ENCODE peak calls at places on chromosomes 2 and 18, in five cellular contexts. One of them, this sample, is unnamed.

GRCh38 chr18:31162419-31162793 is 250 bp downstream of the DSC1 start:
- DNase-seq in tibial artery: no peak
- DNase-seq in mammary epithelial cell: peak
- DNase-seq in dorsolateral prefrontal cortex: no peak
- DNase-seq in lower lobe of right lung: no peak
- DNase-seq in this sample: peak

GRCh38 chr2:234710066-234710465 is 213.2 kb upstream of the ARL4C start:
- DNase-seq in tibial artery: no peak
- DNase-seq in mammary epithelial cell: no peak
- DNase-seq in dorsolateral prefrontal cortex: no peak
- DNase-seq in lower lobe of right lung: no peak
- DNase-seq in this sample: peak

GRCh38 chr2:57802243-57802642 is 244.4 kb upstream of the VRK2 start:
- DNase-seq in tibial artery: no peak
- DNase-seq in mammary epithelial cell: no peak
- DNase-seq in dorsolateral prefrontal cortex: no peak
- DNase-seq in lower lobe of right lung: no peak
- DNase-seq in this sample: no peak

GRCh38 chr18:11666176-11666575 is 22.9 kb upstream of the GNAL start:
- DNase-seq in tibial artery: no peak
- DNase-seq in mammary epithelial cell: no peak
- DNase-seq in dorsolateral prefrontal cortex: no peak
- DNase-seq in lower lobe of right lung: no peak
- DNase-seq in this sample: no peak

GRCh38 chr2:200451506-200451905 is 58.4 kb downstream of the KCTD18 start:
- DNase-seq in tibial artery: no peak
- DNase-seq in mammary epithelial cell: no peak
- DNase-seq in dorsolateral prefrontal cortex: no peak
- DNase-seq in lower lobe of right lung: no peak
- DNase-seq in this sample: no peak

GRCh38 chr18:12361770-12362378 is 15.2 kb downstream of the AFG3L2 start:
- DNase-seq in tibial artery: no peak
- DNase-seq in mammary epithelial cell: no peak
- DNase-seq in dorsolateral prefrontal cortex: no peak
- DNase-seq in lower lobe of right lung: no peak
- DNase-seq in this sample: no peak

GRCh38 chr2:70248810-70249438 is 496 bp upstream of the TIA1 start:
- DNase-seq in tibial artery: peak
- DNase-seq in mammary epithelial cell: no peak
- DNase-seq in dorsolateral prefrontal cortex: peak
- DNase-seq in lower lobe of right lung: no peak
- DNase-seq in this sample: peak

GRCh38 chr2:227903395-227903794 is 32.0 kb downstream of the DAW1 start:
- DNase-seq in tibial artery: no peak
- DNase-seq in mammary epithelial cell: no peak
- DNase-seq in dorsolateral prefrontal cortex: no peak
- DNase-seq in lower lobe of right lung: no peak
- DNase-seq in this sample: no peak

GRCh38 chr2:240337028-240337427 is 98.4 kb upstream of the GPC1 start:
- DNase-seq in tibial artery: no peak
- DNase-seq in mammary epithelial cell: no peak
- DNase-seq in dorsolateral prefrontal cortex: no peak
- DNase-seq in lower lobe of right lung: no peak
- DNase-seq in this sample: no peak

GRCh38 chr2:241304039-241304670 is 11.3 kb downstream of the HDLBP start:
- DNase-seq in tibial artery: no peak
- DNase-seq in mammary epithelial cell: no peak
- DNase-seq in dorsolateral prefrontal cortex: no peak
- DNase-seq in lower lobe of right lung: no peak
- DNase-seq in this sample: no peak

GRCh38 chr2:216880509-216881184 is 20.8 kb upstream of the TNP1 start:
- DNase-seq in tibial artery: no peak
- DNase-seq in mammary epithelial cell: no peak
- DNase-seq in dorsolateral prefrontal cortex: no peak
- DNase-seq in lower lobe of right lung: no peak
- DNase-seq in this sample: no peak

GRCh38 chr18:74396252-74397204 is 60.6 kb downstream of the DIPK1C start:
- DNase-seq in tibial artery: no peak
- DNase-seq in mammary epithelial cell: no peak
- DNase-seq in dorsolateral prefrontal cortex: no peak
- DNase-seq in lower lobe of right lung: no peak
- DNase-seq in this sample: no peak

GRCh38 chr2:237222178-237222577 is 136.5 kb downstream of the COPS8 start:
- DNase-seq in tibial artery: no peak
- DNase-seq in mammary epithelial cell: no peak
- DNase-seq in dorsolateral prefrontal cortex: no peak
- DNase-seq in lower lobe of right lung: no peak
- DNase-seq in this sample: no peak

GRCh38 chr2:135743860-135744259 is 2.2 kb downstream of the UBXN4 start:
- DNase-seq in tibial artery: no peak
- DNase-seq in mammary epithelial cell: no peak
- DNase-seq in dorsolateral prefrontal cortex: no peak
- DNase-seq in lower lobe of right lung: no peak
- DNase-seq in this sample: no peak

GRCh38 chr2:69581774-69582581 is 61.6 kb downstream of the AAK1 start:
- DNase-seq in tibial artery: no peak
- DNase-seq in mammary epithelial cell: peak
- DNase-seq in dorsolateral prefrontal cortex: no peak
- DNase-seq in lower lobe of right lung: peak
- DNase-seq in this sample: peak

GRCh38 chr18:11520536-11520935 is 88.9 kb upstream of the SLC35G4 start:
- DNase-seq in tibial artery: no peak
- DNase-seq in mammary epithelial cell: peak
- DNase-seq in dorsolateral prefrontal cortex: no peak
- DNase-seq in lower lobe of right lung: no peak
- DNase-seq in this sample: no peak

GRCh38 chr18:50523165-50523564 is 36.7 kb upstream of the MAPK4 start:
- DNase-seq in tibial artery: no peak
- DNase-seq in mammary epithelial cell: no peak
- DNase-seq in dorsolateral prefrontal cortex: no peak
- DNase-seq in lower lobe of right lung: no peak
- DNase-seq in this sample: no peak

GRCh38 chr2:64114063-64114911 is 29.9 kb downstream of the PELI1 start:
- DNase-seq in tibial artery: no peak
- DNase-seq in mammary epithelial cell: peak
- DNase-seq in dorsolateral prefrontal cortex: no peak
- DNase-seq in lower lobe of right lung: no peak
- DNase-seq in this sample: peak

GRCh38 chr18:76476665-76477561 is 18.1 kb downstream of the ZNF516 start:
- DNase-seq in tibial artery: no peak
- DNase-seq in mammary epithelial cell: no peak
- DNase-seq in dorsolateral prefrontal cortex: no peak
- DNase-seq in lower lobe of right lung: no peak
- DNase-seq in this sample: peak
- H3K4me3 ChIP-seq in tibial artery: peak
- H3K4me3 ChIP-seq in mammary epithelial cell: no peak
- H3K4me3 ChIP-seq in dorsolateral prefrontal cortex: no peak
- H3K4me3 ChIP-seq in lower lobe of right lung: peak
- H3K4me3 ChIP-seq in this sample: no peak

GRCh38 chr2:196220671-196221070 is 49.3 kb upstream of the STK17B start:
- DNase-seq in tibial artery: no peak
- DNase-seq in mammary epithelial cell: no peak
- DNase-seq in dorsolateral prefrontal cortex: no peak
- DNase-seq in lower lobe of right lung: no peak
- DNase-seq in this sample: no peak
- TF ChIP-seq CTCF in tibial artery: no peak
- TF ChIP-seq CTCF in mammary epithelial cell: no peak
- TF ChIP-seq CTCF in dorsolateral prefrontal cortex: no peak
- TF ChIP-seq CTCF in lower lobe of right lung: peak
- TF ChIP-seq CTCF in this sample: no peak

GRCh38 chr18:59220784-59221765 is 1.1 kb downstream of the GRP start:
- DNase-seq in tibial artery: no peak
- DNase-seq in mammary epithelial cell: peak
- DNase-seq in dorsolateral prefrontal cortex: no peak
- DNase-seq in lower lobe of right lung: no peak
- DNase-seq in this sample: peak
- H3K4me3 ChIP-seq in tibial artery: no peak
- H3K4me3 ChIP-seq in mammary epithelial cell: no peak
- H3K4me3 ChIP-seq in dorsolateral prefrontal cortex: peak
- H3K4me3 ChIP-seq in lower lobe of right lung: peak
- H3K4me3 ChIP-seq in this sample: no peak

GRCh38 chr18:35511833-35512232 is 14.1 kb upstream of the INO80C start:
- DNase-seq in tibial artery: no peak
- DNase-seq in mammary epithelial cell: no peak
- DNase-seq in dorsolateral prefrontal cortex: no peak
- DNase-seq in lower lobe of right lung: no peak
- DNase-seq in this sample: no peak
- TF ChIP-seq CTCF in tibial artery: no peak
- TF ChIP-seq CTCF in mammary epithelial cell: no peak
- TF ChIP-seq CTCF in dorsolateral prefrontal cortex: no peak
- TF ChIP-seq CTCF in lower lobe of right lung: no peak
- TF ChIP-seq CTCF in this sample: peak